ENCODE peak calls at places on chromosomes 12 and 14, in seven cellular contexts. Y, S, Q, M, E, L and J are unnamed samples.

GRCh38 chr14:36661506-36662257 is at the start of gene PAX9:
- DNase-seq in Y (peak), S (no peak), Q (no peak), M (peak), E (peak), L (peak), J (peak)

GRCh38 chr12:58067610-58068387 is 126.4 kb downstream of the ATP23 start:
- DNase-seq in Y (no peak), S (no peak), Q (no peak), M (no peak), E (no peak), L (no peak), J (peak)

GRCh38 chr12:1093166-1093751 is 102.2 kb downstream of the ERC1 start:
- DNase-seq in Y (peak), S (peak), Q (no peak), M (peak), E (peak), L (peak), J (peak)

GRCh38 chr12:15688838-15689237 is 100.3 kb downstream of the EPS8 start:
- DNase-seq in Y (no peak), S (no peak), Q (peak), M (peak), E (no peak), L (no peak), J (no peak)

GRCh38 chr14:96698846-96699543 is 98.2 kb upstream of the VRK1 start:
- DNase-seq in Y (no peak), S (no peak), Q (no peak), M (no peak), E (peak), L (no peak), J (no peak)

GRCh38 chr12:53051881-53052412 is 2.1 kb downstream of the TNS2 start:
- DNase-seq in Y (no peak), S (no peak), Q (no peak), M (no peak), E (no peak), L (no peak), J (peak)

GRCh38 chr14:29643415-29644206 is 284.0 kb downstream of the PRKD1 start:
- DNase-seq in Y (no peak), S (no peak), Q (no peak), M (no peak), E (no peak), L (no peak), J (peak)

GRCh38 chr12:10960260-10960659 is 21.2 kb upstream of the TAS2R14 start:
- DNase-seq in Y (no peak), S (no peak), Q (no peak), M (no peak), E (no peak), L (no peak), J (no peak)

GRCh38 chr12:65602579-65603295 is 221.5 kb upstream of the HMGA2 start:
- DNase-seq in Y (peak), S (no peak), Q (peak), M (peak), E (peak), L (peak), J (peak)

GRCh38 chr14:67187826-67188225 is 1.4 kb upstream of the GARIN2 start:
- DNase-seq in Y (no peak), S (no peak), Q (no peak), M (no peak), E (no peak), L (no peak), J (peak)

GRCh38 chr12:44716681-44717080 is 159.4 kb downstream of the NELL2 start:
- DNase-seq in Y (no peak), S (no peak), Q (no peak), M (no peak), E (no peak), L (no peak), J (no peak)

GRCh38 chr14:85281921-85282320 is 248.0 kb upstream of the FLRT2 start:
- DNase-seq in Y (no peak), S (no peak), Q (no peak), M (no peak), E (no peak), L (no peak), J (no peak)

GRCh38 chr12:48080821-48081220 is 25.1 kb downstream of the SENP1 start:
- DNase-seq in Y (no peak), S (no peak), Q (no peak), M (no peak), E (no peak), L (no peak), J (no peak)

GRCh38 chr14:78758333-78758732 is 588.2 kb downstream of the NRXN3 start:
- DNase-seq in Y (peak), S (no peak), Q (no peak), M (peak), E (no peak), L (peak), J (peak)

GRCh38 chr12:27236498-27236897 is 7.6 kb upstream of the STK38L start:
- DNase-seq in Y (no peak), S (no peak), Q (no peak), M (peak), E (no peak), L (no peak), J (peak)

GRCh38 chr12:53765891-53766290 is 14.1 kb upstream of the CISTR start:
- DNase-seq in Y (no peak), S (no peak), Q (no peak), M (no peak), E (no peak), L (no peak), J (no peak)

GRCh38 chr14:23640524-23641141 is 4.5 kb downstream of the DHRS2 start:
- DNase-seq in Y (peak), S (no peak), Q (no peak), M (no peak), E (no peak), L (no peak), J (peak)

GRCh38 chr14:98791661-98792060 is 480.3 kb downstream of the BCL11B start:
- DNase-seq in Y (no peak), S (no peak), Q (no peak), M (no peak), E (no peak), L (no peak), J (no peak)

GRCh38 chr12:47881826-47882427 is 22.9 kb downstream of the VDR start:
- DNase-seq in Y (no peak), S (no peak), Q (no peak), M (no peak), E (no peak), L (no peak), J (peak)

GRCh38 chr12:23757541-23757962 is 191.9 kb downstream of the SOX5 start:
- DNase-seq in Y (no peak), S (no peak), Q (no peak), M (no peak), E (no peak), L (no peak), J (no peak)

GRCh38 chr14:93008381-93008780 is 85.4 kb downstream of the CHGA start:
- DNase-seq in Y (no peak), S (no peak), Q (no peak), M (no peak), E (no peak), L (peak), J (peak)

GRCh38 chr12:44457465-44457864 is 418.6 kb downstream of the NELL2 start:
- DNase-seq in Y (no peak), S (no peak), Q (no peak), M (no peak), E (no peak), L (no peak), J (no peak)

GRCh38 chr14:58898655-58899316 is 261.0 kb downstream of the DACT1 start:
- DNase-seq in Y (no peak), S (no peak), Q (no peak), M (no peak), E (no peak), L (no peak), J (peak)

GRCh38 chr14:101020971-101021370 is 117.4 kb upstream of the RTL1 start:
- DNase-seq in Y (no peak), S (no peak), Q (no peak), M (no peak), E (peak), L (peak), J (no peak)

GRCh38 chr12:66945189-66945817 is 266.4 kb upstream of the GRIP1 start:
- DNase-seq in Y (no peak), S (no peak), Q (no peak), M (no peak), E (no peak), L (no peak), J (no peak)

GRCh38 chr14:56581041-56581727 is 1.6 kb downstream of the TMEM260 start:
- DNase-seq in Y (no peak), S (no peak), Q (no peak), M (peak), E (no peak), L (no peak), J (no peak)

GRCh38 chr12:2759733-2760132 is 35.0 kb upstream of the FKBP4 start:
- DNase-seq in Y (no peak), S (no peak), Q (no peak), M (no peak), E (no peak), L (no peak), J (no peak)

GRCh38 chr14:105473677-105474477 is 744 bp upstream of the CRIP2 start:
- DNase-seq in Y (peak), S (peak), Q (peak), M (peak), E (peak), L (peak), J (peak)

GRCh38 chr14:67186789-67187188 is 2.5 kb upstream of the GARIN2 start:
- DNase-seq in Y (no peak), S (no peak), Q (no peak), M (no peak), E (peak), L (no peak), J (peak)

GRCh38 chr14:32374155-32374554 is 45.1 kb downstream of the AKAP6 start:
- DNase-seq in Y (no peak), S (no peak), Q (no peak), M (no peak), E (no peak), L (no peak), J (peak)

GRCh38 chr12:70549340-70550179 is 87.7 kb downstream of the PTPRB start:
- DNase-seq in Y (no peak), S (no peak), Q (no peak), M (no peak), E (no peak), L (no peak), J (no peak)

GRCh38 chr12:50222275-50222783 is 55.2 kb upstream of the CERS5 start:
- DNase-seq in Y (peak), S (no peak), Q (no peak), M (peak), E (peak), L (peak), J (peak)

GRCh38 chr14:65263161-65263788 is 149.3 kb upstream of the FUT8 start:
- DNase-seq in Y (no peak), S (no peak), Q (no peak), M (no peak), E (no peak), L (no peak), J (no peak)

GRCh38 chr14:95474941-95475340 is 41.5 kb downstream of the SYNE3 start:
- DNase-seq in Y (no peak), S (no peak), Q (no peak), M (no peak), E (no peak), L (no peak), J (no peak)

GRCh38 chr14:21043387-21044105 is 1.4 kb downstream of the RNASE7 start:
- DNase-seq in Y (no peak), S (no peak), Q (no peak), M (no peak), E (no peak), L (no peak), J (no peak)